ENCODE peak calls at places on chromosome 19, in nine cellular contexts. Z, C, L, V, S, Y, A, W and G are unnamed samples.
A peak's percentile ranks its signal among the peaks of the same experiment; 100 is the strongest.

GRCh38 chr19:8302357-8302691 is 5.8 kb downstream of the CD320 start:
- DNase-seq in Z (peak; percentile 66), C (no peak), L (peak; percentile 27), V (peak; percentile 30), S (peak; percentile 65), Y (no peak), A (no peak), W (peak; percentile 15), G (no peak)

GRCh38 chr19:56119585-56119978 is 1.5 kb downstream of the ZNF787 start:
- DNase-seq in Z (no peak), C (no peak), L (peak; percentile 61), V (peak; percentile 42), S (no peak), Y (no peak), A (no peak), W (no peak), G (no peak)

GRCh38 chr19:39167461-39168257 is 29.1 kb upstream of the NCCRP1 start:
- DNase-seq in Z (peak; percentile 85), C (no peak), L (peak; percentile 87), V (no peak), S (no peak), Y (no peak), A (no peak), W (peak; percentile 71), G (no peak)

GRCh38 chr19:28485300-28485699 is 727.7 kb downstream of the UQCRFS1 start:
- DNase-seq in Z (no peak), C (no peak), L (no peak), V (peak; percentile 43), S (no peak), Y (no peak), A (no peak), W (no peak), G (no peak)

GRCh38 chr19:10760268-10760944 is 42.5 kb downstream of the DNM2 start:
- DNase-seq in Z (no peak), C (no peak), L (no peak), V (peak; percentile 57), S (no peak), Y (peak; percentile 46), A (no peak), W (no peak), G (no peak)

GRCh38 chr19:52786078-52786463 is 520 bp downstream of the ZNF600 start:
- DNase-seq in Z (peak; percentile 85), C (no peak), L (no peak), V (peak; percentile 13), S (no peak), Y (no peak), A (no peak), W (no peak), G (peak; percentile 66)

GRCh38 chr19:21604351-21604926 is 99.0 kb downstream of the ZNF429 start:
- DNase-seq in Z (no peak), C (no peak), L (no peak), V (no peak), S (no peak), Y (no peak), A (no peak), W (no peak), G (no peak)

GRCh38 chr19:1015782-1016646 is 4.9 kb downstream of the TMEM259 start:
- DNase-seq in Z (peak; percentile 72), C (no peak), L (no peak), V (no peak), S (no peak), Y (no peak), A (no peak), W (no peak), G (no peak)

GRCh38 chr19:4547303-4548237 is 7.7 kb upstream of the LRG1 start:
- DNase-seq in Z (peak; percentile 77), C (no peak), L (peak; percentile 60), V (peak; percentile 50), S (no peak), Y (no peak), A (no peak), W (no peak), G (no peak)

GRCh38 chr19:16571283-16571682 is 932 bp downstream of the SLC35E1 start:
- DNase-seq in Z (no peak), C (no peak), L (no peak), V (no peak), S (no peak), Y (no peak), A (no peak), W (no peak), G (no peak)
- H3K27ac ChIP-seq in Z (peak overlapping the region; percentile 87), C (no peak overlapping the region), L (peak overlapping the region; percentile 86), V (peak overlapping the region; percentile 88), S (peak overlapping the region; percentile 82), Y (peak overlapping the region; percentile 75), A (peak overlapping the region; percentile 68), W (peak overlapping the region; percentile 92), G (peak overlapping the region; percentile 89)

DNA sequence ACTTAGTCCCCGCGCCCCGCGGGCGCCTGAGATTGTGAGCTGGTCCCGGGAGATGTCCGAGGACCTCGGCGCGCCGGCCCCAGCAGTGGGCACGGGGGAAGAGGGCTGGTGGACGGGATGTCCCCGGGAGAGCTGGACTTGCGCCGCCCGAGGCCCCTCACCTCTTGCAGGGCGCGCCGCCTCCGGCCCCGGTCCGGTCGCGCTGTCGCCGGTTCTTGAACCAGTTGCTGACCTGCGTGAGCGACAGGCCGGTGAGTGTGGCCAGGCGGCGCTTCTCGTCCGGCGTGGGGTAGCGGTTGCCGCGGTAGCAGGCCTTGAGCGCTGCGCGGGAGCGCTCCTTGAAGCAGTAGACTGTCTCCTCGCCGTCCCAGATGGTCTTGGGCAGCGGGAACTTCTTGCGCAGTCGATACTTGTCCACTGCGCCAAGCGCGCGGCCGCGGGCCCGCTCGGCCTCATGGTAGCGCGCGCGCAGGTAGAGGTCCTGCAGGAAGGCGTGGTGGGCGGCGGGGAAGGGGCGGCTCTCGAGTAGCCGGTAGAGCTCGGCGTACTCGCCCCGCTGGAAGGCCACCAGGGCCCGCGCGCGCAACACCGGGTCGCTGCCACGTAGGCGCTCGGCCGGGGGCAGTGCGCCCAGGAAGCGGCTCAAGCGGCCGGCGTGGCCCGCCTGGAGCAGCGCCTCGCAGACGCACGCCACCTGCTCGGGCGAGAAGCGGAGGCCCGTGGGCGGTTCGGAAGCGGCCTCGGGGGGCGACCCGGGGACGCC is 990 bp downstream of the SIX5 start:
- DNase-seq in Z (peak; percentile 93), C (no peak), L (peak; percentile 70), V (peak; percentile 80), S (peak; percentile 91), Y (no peak), A (peak; percentile 92), W (peak; percentile 72), G (peak; percentile 88)
- TF ChIP-seq POLR2AphosphoS5 in Z (peak; percentile 52), C (peak; percentile 74), L (no peak), V (peak; percentile 30), S (peak; percentile 69), Y (no peak), A (no peak), W (peak; percentile 43), G (no peak)

GRCh38 chr19:57192064-57192395 is 730 bp downstream of the ZNF264 start:
- DNase-seq in Z (no peak), C (no peak), L (no peak), V (no peak), S (no peak), Y (no peak), A (peak; percentile 54), W (no peak), G (no peak)

GRCh38 chr19:57190301-57190700 is 999 bp upstream of the ZNF264 start:
- DNase-seq in Z (no peak), C (peak; percentile 31), L (no peak), V (no peak), S (no peak), Y (no peak), A (no peak), W (no peak), G (no peak)

GRCh38 chr19:57192993-57193392 is 1.7 kb downstream of the ZNF264 start:
- DNase-seq in Z (no peak), C (peak; percentile 8), L (no peak), V (no peak), S (no peak), Y (no peak), A (no peak), W (no peak), G (no peak)

GRCh38 chr19:57191141-57192063 is at the start of gene ZNF264:
- DNase-seq in Z (peak; percentile 97), C (peak; percentile 98), L (peak; percentile 92), V (peak; percentile 58), S (peak; percentile 95), Y (peak; percentile 75), A (peak; percentile 83), W (peak; percentile 84), G (peak; percentile 93)
- TF ChIP-seq POLR2A in Z (peak; percentile 52), C (no peak), L (no peak), V (peak; percentile 62), S (peak; percentile 11), Y (peak; percentile 63), A (peak; percentile 13), W (no peak), G (peak; percentile 65)

GRCh38 chr19:16420781-16421386 is 50.9 kb downstream of the EPS15L1 start:
- DNase-seq in Z (peak; percentile 74), C (no peak), L (no peak), V (no peak), S (peak; percentile 74), Y (no peak), A (no peak), W (no peak), G (no peak)
- H3K27ac ChIP-seq in Z (no peak overlapping the region), C (no peak overlapping the region), L (no peak overlapping the region), V (no peak overlapping the region), S (peak overlapping the region; percentile 71), Y (no peak overlapping the region), A (no peak overlapping the region), W (no peak overlapping the region), G (no peak overlapping the region)

GRCh38 chr19:2227415-2228156 is 8.5 kb downstream of the PLEKHJ1 start:
- DNase-seq in Z (peak; percentile 88), C (no peak), L (no peak), V (no peak), S (no peak), Y (no peak), A (no peak), W (no peak), G (no peak)

GRCh38 chr19:2226840-2227360 is 9.2 kb downstream of the PLEKHJ1 start:
- DNase-seq in Z (peak; percentile 84), C (no peak), L (no peak), V (no peak), S (no peak), Y (no peak), A (no peak), W (no peak), G (no peak)

GRCh38 chr19:2229103-2230028 is 6.8 kb downstream of the PLEKHJ1 start:
- DNase-seq in Z (peak; percentile 86), C (no peak), L (peak; percentile 51), V (no peak), S (no peak), Y (no peak), A (no peak), W (no peak), G (no peak)

GRCh38 chr19:2230029-2230531 is 6.0 kb downstream of the PLEKHJ1 start:
- DNase-seq in Z (peak; percentile 86), C (no peak), L (no peak), V (no peak), S (no peak), Y (no peak), A (no peak), W (no peak), G (no peak)

GRCh38 chr19:2228157-2229030 is 7.7 kb downstream of the PLEKHJ1 start:
- DNase-seq in Z (peak; percentile 82), C (no peak), L (no peak), V (no peak), S (no peak), Y (no peak), A (no peak), W (no peak), G (no peak)
- TF ChIP-seq POLR2AphosphoS5 in Z (no peak), C (no peak), L (no peak), V (peak; percentile 5), S (no peak), Y (no peak), A (no peak), W (no peak), G (no peak)